ENCODE peak calls at places on chromosome 10, in eight cellular contexts. W is RWPE1, C is heart right ventricle, B is transverse colon, Y is body of pancreas, X is left ventricle myocardium inferior, F is aorta, J is cardiac muscle cell. U is an unnamed sample.

GRCh38 chr10:33139191-33139646 is 181.2 kb upstream of the ITGB1 start:
- DNase-seq in W (no peak), C (no peak), B (no peak), Y (no peak), X (no peak), F (no peak), J (no peak), U (no peak)

GRCh38 chr10:84613336-84614021 is 285.1 kb downstream of the CCSER2 start:
- DNase-seq in W (peak), C (no peak), B (peak), Y (peak), X (no peak), F (no peak), J (peak), U (peak)

GRCh38 chr10:101619983-101620382 is 31.9 kb downstream of the DPCD start:
- DNase-seq in W (no peak), C (no peak), B (no peak), Y (no peak), X (no peak), F (no peak), J (no peak), U (no peak)

GRCh38 chr10:5466451-5466996 is 32.8 kb downstream of the CALML5 start:
- DNase-seq in W (peak), C (no peak), B (peak), Y (peak), X (no peak), F (no peak), J (peak), U (peak)

GRCh38 chr10:44066856-44067255 is 318.0 kb downstream of the CXCL12 start:
- DNase-seq in W (no peak), C (no peak), B (no peak), Y (no peak), X (no peak), F (no peak), J (no peak), U (no peak)

GRCh38 chr10:71059059-71059818 is 153.1 kb upstream of the UNC5B start:
- DNase-seq in W (no peak), C (peak), B (no peak), Y (no peak), X (peak), F (no peak), J (no peak), U (no peak)

GRCh38 chr10:13633689-13634088 is 46.9 kb downstream of the PRPF18 start:
- DNase-seq in W (no peak), C (peak), B (peak), Y (peak), X (peak), F (peak), J (no peak), U (no peak)

GRCh38 chr10:91604462-91604935 is 28.4 kb downstream of the PPP1R3C start:
- DNase-seq in W (no peak), C (no peak), B (no peak), Y (no peak), X (no peak), F (no peak), J (no peak), U (no peak)

GRCh38 chr10:119498889-119499864 is 43.3 kb downstream of the RGS10 start:
- DNase-seq in W (no peak), C (no peak), B (no peak), Y (no peak), X (no peak), F (no peak), J (no peak), U (no peak)

GRCh38 chr10:102669206-102670064 is 25.2 kb downstream of the TRIM8 start:
- DNase-seq in W (peak), C (peak), B (peak), Y (peak), X (peak), F (peak), J (no peak), U (peak)

GRCh38 chr10:48498940-48499510 is 105.8 kb downstream of the ARHGAP22 start:
- DNase-seq in W (no peak), C (no peak), B (no peak), Y (no peak), X (no peak), F (no peak), J (no peak), U (no peak)

GRCh38 chr10:100122780-100123179 is 41.1 kb upstream of the CPN1 start:
- DNase-seq in W (no peak), C (no peak), B (no peak), Y (no peak), X (no peak), F (no peak), J (no peak), U (no peak)

GRCh38 chr10:93616844-93617360 is 4.6 kb downstream of the PDE6C start:
- DNase-seq in W (no peak), C (no peak), B (no peak), Y (no peak), X (no peak), F (no peak), J (no peak), U (no peak)

GRCh38 chr10:14834588-14834987 is 3.2 kb downstream of the CDNF start:
- DNase-seq in W (no peak), C (no peak), B (peak), Y (no peak), X (no peak), F (no peak), J (no peak), U (no peak)

GRCh38 chr10:124705021-124705740 is 39.0 kb downstream of the FAM53B start:
- DNase-seq in W (no peak), C (no peak), B (no peak), Y (no peak), X (no peak), F (peak), J (no peak), U (no peak)

GRCh38 chr10:5291501-5292195 is 73.1 kb upstream of the UCN3 start:
- DNase-seq in W (peak), C (peak), B (peak), Y (peak), X (peak), F (no peak), J (no peak), U (peak)

GRCh38 chr10:82742478-82742877 is 867.5 kb downstream of the NRG3 start:
- DNase-seq in W (peak), C (no peak), B (no peak), Y (no peak), X (no peak), F (no peak), J (no peak), U (no peak)

GRCh38 chr10:3622845-3623621 is 162.0 kb downstream of the KLF6 start:
- DNase-seq in W (no peak), C (no peak), B (no peak), Y (no peak), X (no peak), F (no peak), J (no peak), U (no peak)

GRCh38 chr10:80075781-80076180 is 2.7 kb upstream of the TMEM254 start:
- DNase-seq in W (peak), C (no peak), B (no peak), Y (no peak), X (no peak), F (no peak), J (no peak), U (no peak)

GRCh38 chr10:118276727-118277126 is 65.4 kb downstream of the FAM204A start:
- DNase-seq in W (no peak), C (no peak), B (no peak), Y (no peak), X (no peak), F (no peak), J (no peak), U (no peak)

GRCh38 chr10:58952747-58953466 is 223.5 kb upstream of the PHYHIPL start:
- DNase-seq in W (peak), C (no peak), B (peak), Y (peak), X (no peak), F (no peak), J (peak), U (no peak)

GRCh38 chr10:66837990-66838389 is 87.8 kb upstream of the LRRTM3 start:
- DNase-seq in W (no peak), C (no peak), B (no peak), Y (no peak), X (no peak), F (no peak), J (no peak), U (no peak)

GRCh38 chr10:74067373-74068370 is 69.8 kb downstream of the VCL start:
- DNase-seq in W (no peak), C (no peak), B (no peak), Y (no peak), X (no peak), F (no peak), J (no peak), U (no peak)

GRCh38 chr10:124180947-124181549 is 87.7 kb upstream of the CHST15 start:
- DNase-seq in W (peak), C (no peak), B (no peak), Y (no peak), X (no peak), F (no peak), J (no peak), U (no peak)

GRCh38 chr10:110612073-110612472 is 32.1 kb upstream of the RBM20 start:
- DNase-seq in W (no peak), C (no peak), B (no peak), Y (no peak), X (no peak), F (no peak), J (no peak), U (no peak)

GRCh38 chr10:56593120-56593519 is 232.1 kb upstream of the ZWINT start:
- DNase-seq in W (no peak), C (no peak), B (no peak), Y (no peak), X (no peak), F (no peak), J (no peak), U (no peak)

GRCh38 chr10:124469956-124470484 is 8.4 kb downstream of the LHPP start:
- DNase-seq in W (no peak), C (no peak), B (no peak), Y (no peak), X (no peak), F (no peak), J (no peak), U (no peak)

GRCh38 chr10:96305019-96305418 is 785 bp downstream of the DNTT start:
- DNase-seq in W (no peak), C (no peak), B (no peak), Y (no peak), X (no peak), F (no peak), J (no peak), U (no peak)

DNA sequence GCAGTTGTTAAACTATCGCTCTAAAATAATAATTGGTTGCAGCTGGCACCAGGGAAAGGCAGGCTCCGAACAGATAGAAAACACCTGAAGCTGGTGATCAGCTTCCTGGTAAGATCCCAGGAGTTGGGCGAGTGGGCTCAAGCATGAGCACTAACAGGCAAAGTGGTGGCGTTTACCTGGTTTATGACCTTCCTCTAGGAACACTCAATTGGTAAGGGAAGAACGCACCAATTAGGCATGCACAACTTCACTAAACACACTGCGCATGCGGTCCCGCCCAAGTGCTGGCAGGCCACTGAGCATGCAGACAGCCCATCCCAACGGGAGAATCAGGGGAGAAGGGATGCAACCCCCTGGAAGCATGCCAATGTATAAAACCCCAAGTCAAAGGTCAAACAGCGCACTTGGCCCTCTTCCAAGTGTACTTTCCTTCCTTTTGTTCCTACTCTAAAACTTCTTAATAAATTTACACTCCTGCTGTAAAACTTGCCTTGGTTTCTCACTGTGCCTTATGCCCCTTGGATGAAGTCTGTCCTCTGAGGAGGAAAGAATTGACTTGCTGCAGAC is 70.4 kb downstream of the LYZL2 start:
- DNase-seq in W (no peak), C (no peak), B (peak), Y (no peak), X (no peak), F (no peak), J (no peak), U (no peak)
- H3K27ac ChIP-seq in W (no peak), C (no peak), B (peak), Y (no peak), X (no peak), F (no peak), J (no peak), U (no peak)

GRCh38 chr10:28991326-28991725 is 297.5 kb upstream of the LYZL1 start:
- DNase-seq in W (peak), C (no peak), B (no peak), Y (no peak), X (no peak), F (peak), J (peak), U (peak)
- H3K27ac ChIP-seq in W (peak), C (no peak), B (no peak), Y (no peak), X (no peak), F (no peak), J (peak), U (no peak)

DNA sequence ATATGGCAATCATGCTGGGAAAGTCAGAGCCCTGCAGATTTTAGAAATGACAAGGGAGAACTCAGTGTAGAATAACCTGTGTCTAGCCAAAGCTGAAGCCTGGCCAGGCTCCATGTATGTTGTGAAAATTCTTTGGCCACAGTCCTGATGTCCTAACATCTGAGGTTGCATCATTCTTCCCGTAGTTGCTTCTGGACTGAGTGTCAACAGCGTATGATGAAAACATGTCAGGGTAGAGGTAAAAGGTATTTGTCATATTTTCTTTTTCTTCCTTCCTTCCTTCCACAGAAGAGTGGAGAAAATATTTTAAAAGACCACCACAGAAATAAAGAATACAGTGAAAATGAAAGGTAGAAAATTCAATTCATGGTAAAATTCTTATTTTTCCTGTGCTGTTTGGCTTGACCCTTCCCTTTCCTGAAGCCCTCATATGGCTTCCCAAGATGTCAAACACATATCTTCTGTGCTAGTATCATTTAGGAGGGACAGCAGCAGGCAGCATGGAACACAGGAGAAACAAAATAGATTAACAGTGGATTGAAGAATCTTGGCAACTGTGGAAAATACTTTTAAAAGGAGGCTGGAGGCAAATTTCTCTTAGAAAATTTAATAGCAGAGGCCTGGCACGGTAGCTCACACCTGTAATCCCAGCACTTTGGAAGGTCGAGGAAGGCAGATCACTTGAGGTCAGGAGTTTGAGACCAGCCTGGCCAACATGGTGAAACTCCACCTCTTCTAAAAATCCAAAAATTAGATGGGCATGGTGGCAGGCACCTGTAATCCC is 18.9 kb upstream of the NRBF2 start:
- DNase-seq in W (peak), C (peak), B (peak), Y (peak), X (peak), F (no peak), J (no peak), U (peak)
- H3K27ac ChIP-seq in W (peak), C (no peak), B (peak), Y (peak), X (peak), F (no peak), J (no peak), U (peak)

GRCh38 chr10:69732826-69733150 is 68.9 kb upstream of the COL13A1 start:
- DNase-seq in W (no peak), C (no peak), B (no peak), Y (no peak), X (no peak), F (no peak), J (no peak), U (no peak)
- H3K27ac ChIP-seq in W (no peak), C (peak), B (no peak), Y (no peak), X (peak), F (peak), J (no peak), U (no peak)

GRCh38 chr10:42990016-42990720 is 86.7 kb upstream of the RET start:
- DNase-seq in W (no peak), C (no peak), B (no peak), Y (no peak), X (no peak), F (no peak), J (no peak), U (no peak)
- H3K27ac ChIP-seq in W (no peak), C (no peak), B (no peak), Y (no peak), X (no peak), F (no peak), J (no peak), U (no peak)

U was measured in lung.